ENCODE peak calls at places on chromosome 17, in seven cellular contexts. Q, W, V, X, L, G and U are unnamed samples.

GRCh38 chr17:8137645-8138342 is 13.9 kb upstream of the HES7 start:
- DNase-seq in Q (no peak), W (no peak), V (no peak), X (no peak), L (no peak), G (no peak), U (no peak)

GRCh38 chr17:55743103-55743679 is 7.7 kb upstream of the PCTP start:
- DNase-seq in Q (peak; percentile 51), W (no peak), V (peak; percentile 88), X (no peak), L (no peak), G (peak; percentile 91), U (no peak)

GRCh38 chr17:63474174-63474913 is 2.5 kb upstream of the ACE start:
- DNase-seq in Q (peak; percentile 40), W (no peak), V (no peak), X (no peak), L (no peak), G (no peak), U (no peak)

GRCh38 chr17:17906418-17907215 is 65.6 kb downstream of the TOM1L2 start:
- DNase-seq in Q (no peak), W (no peak), V (no peak), X (no peak), L (no peak), G (no peak), U (no peak)

GRCh38 chr17:83189013-83189672 is 109.7 kb downstream of the METRNL start:
- DNase-seq in Q (no peak), W (peak; percentile 1), V (no peak), X (peak; percentile 38), L (no peak), G (no peak), U (no peak)

GRCh38 chr17:32488177-32488542 is 1.4 kb downstream of the CDK5R1 start:
- DNase-seq in Q (no peak), W (no peak), V (no peak), X (peak; percentile 31), L (no peak), G (no peak), U (no peak)

GRCh38 chr17:72506773-72507172 is 386.0 kb downstream of the SOX9 start:
- DNase-seq in Q (peak; percentile 85), W (no peak), V (no peak), X (no peak), L (no peak), G (no peak), U (no peak)

GRCh38 chr17:63841350-63842172 is 924 bp downstream of the SMARCD2 start:
- DNase-seq in Q (peak; percentile 32), W (peak; percentile 25), V (no peak), X (peak; percentile 75), L (peak; percentile 77), G (peak; percentile 46), U (no peak)

GRCh38 chr17:78407387-78407990 is 29.0 kb downstream of the PGS1 start:
- DNase-seq in Q (no peak), W (no peak), V (no peak), X (no peak), L (peak; percentile 42), G (peak; percentile 31), U (no peak)

GRCh38 chr17:70271672-70272071 is 102.3 kb downstream of the KCNJ2 start:
- DNase-seq in Q (no peak), W (no peak), V (no peak), X (no peak), L (no peak), G (peak; percentile 35), U (no peak)

GRCh38 chr17:67042104-67042899 is 2.1 kb upstream of the CACNG1 start:
- DNase-seq in Q (no peak), W (no peak), V (no peak), X (no peak), L (no peak), G (no peak), U (no peak)

GRCh38 chr17:22507823-22508222 is 815.5 kb downstream of the KCNJ18 start:
- DNase-seq in Q (no peak), W (no peak), V (no peak), X (no peak), L (no peak), G (no peak), U (no peak)

GRCh38 chr17:5788266-5788900 is 204.1 kb upstream of the NLRP1 start:
- DNase-seq in Q (peak; percentile 58), W (no peak), V (no peak), X (no peak), L (no peak), G (peak; percentile 81), U (no peak)

GRCh38 chr17:2571523-2572303 is 21.7 kb upstream of the PAFAH1B1 start:
- DNase-seq in Q (no peak), W (no peak), V (no peak), X (no peak), L (no peak), G (no peak), U (no peak)

GRCh38 chr17:58329035-58329807 is 626 bp upstream of the TSPOAP1 start:
- DNase-seq in Q (no peak), W (peak; percentile 61), V (no peak), X (peak; percentile 78), L (peak; percentile 25), G (no peak), U (peak; percentile 31)

GRCh38 chr17:42313773-42314566 is 25.7 kb downstream of the STAT5A start:
- DNase-seq in Q (peak; percentile 14), W (no peak), V (no peak), X (no peak), L (no peak), G (peak; percentile 54), U (no peak)

GRCh38 chr17:17628388-17629008 is 37.0 kb upstream of the PEMT start:
- DNase-seq in Q (no peak), W (no peak), V (no peak), X (no peak), L (no peak), G (no peak), U (no peak)

GRCh38 chr17:19238167-19238505 is 970 bp downstream of the EPN2 start:
- DNase-seq in Q (no peak), W (peak; percentile 38), V (no peak), X (peak; percentile 63), L (peak; percentile 50), G (peak; percentile 32), U (no peak)

GRCh38 chr17:39653662-39654331 is 11.4 kb upstream of the TCAP start:
- DNase-seq in Q (no peak), W (peak; percentile 93), V (no peak), X (peak; percentile 80), L (peak; percentile 70), G (no peak), U (peak; percentile 93)

GRCh38 chr17:39231587-39232551 is 6.1 kb upstream of the STAC2 start:
- DNase-seq in Q (no peak), W (peak; percentile 83), V (no peak), X (peak; percentile 70), L (peak; percentile 62), G (no peak), U (peak; percentile 96)

GRCh38 chr17:54749157-54749556 is 151.5 kb upstream of the TOM1L1 start:
- DNase-seq in Q (no peak), W (peak; percentile 10), V (peak; percentile 36), X (no peak), L (no peak), G (no peak), U (no peak)

GRCh38 chr17:66889480-66890230 is 54.7 kb downstream of the CACNG5 start:
- DNase-seq in Q (no peak), W (no peak), V (no peak), X (no peak), L (no peak), G (peak; percentile 37), U (no peak)

GRCh38 chr17:33200587-33200986 is 92.5 kb downstream of the ASIC2 start:
- DNase-seq in Q (peak; percentile 41), W (peak; percentile 17), V (no peak), X (no peak), L (no peak), G (peak; percentile 9), U (no peak)

GRCh38 chr17:21061971-21062526 is 19.2 kb upstream of the USP22 start:
- DNase-seq in Q (no peak), W (no peak), V (no peak), X (no peak), L (no peak), G (no peak), U (no peak)
- TF ChIP-seq CTCF in Q (no peak), W (no peak), V (no peak), X (no peak), L (no peak), G (no peak), U (no peak)

GRCh38 chr17:79916506-79916905 is 77.3 kb upstream of the CBX4 start:
- DNase-seq in Q (no peak), W (no peak), V (no peak), X (peak; percentile 14), L (no peak), G (no peak), U (no peak)

GRCh38 chr17:79914813-79915740 is 75.8 kb upstream of the CBX4 start:
- DNase-seq in Q (no peak), W (no peak), V (no peak), X (no peak), L (no peak), G (no peak), U (no peak)

GRCh38 chr17:79916991-79917901 is 78.0 kb upstream of the CBX4 start:
- DNase-seq in Q (no peak), W (no peak), V (no peak), X (peak; percentile 40), L (no peak), G (no peak), U (no peak)

GRCh38 chr17:79913896-79914812 is 74.9 kb upstream of the CBX4 start:
- DNase-seq in Q (no peak), W (no peak), V (no peak), X (no peak), L (no peak), G (no peak), U (no peak)

GRCh38 chr17:79915850-79916430 is 76.7 kb upstream of the CBX4 start:
- DNase-seq in Q (no peak), W (peak; percentile 72), V (peak; percentile 87), X (peak; percentile 76), L (peak; percentile 34), G (peak; percentile 37), U (no peak)
- TF ChIP-seq CTCF in Q (no peak), W (no peak), V (peak; percentile 64), X (peak; percentile 43), L (peak; percentile 37), G (no peak), U (peak; percentile 47)

DNA sequence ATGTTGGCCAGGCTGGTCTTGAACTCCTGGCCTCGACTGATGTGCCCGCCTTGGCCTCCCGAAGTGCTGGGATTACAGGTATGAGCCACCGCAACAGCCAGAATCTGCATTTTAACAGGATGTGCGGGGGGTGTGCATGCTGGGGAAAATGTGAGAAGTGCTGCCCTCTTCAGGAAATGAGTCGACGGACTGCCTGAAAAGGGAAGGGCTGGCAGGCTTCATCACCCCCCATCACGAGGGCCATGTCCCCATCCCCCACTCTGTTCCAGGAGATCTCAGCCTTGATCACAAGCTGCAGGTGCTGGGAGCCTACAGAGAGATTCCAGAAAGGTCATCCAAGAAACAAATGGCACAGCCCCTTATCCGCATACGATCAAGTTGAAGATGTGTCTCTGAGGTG is 195.3 kb upstream of the RPL38 start:
- DNase-seq in Q (no peak), W (peak; percentile 46), V (no peak), X (no peak), L (no peak), G (no peak), U (no peak)
- TF ChIP-seq CTCF in Q (no peak), W (no peak), V (no peak), X (peak; percentile 8), L (peak; percentile 31), G (no peak), U (peak; percentile 62)

DNA sequence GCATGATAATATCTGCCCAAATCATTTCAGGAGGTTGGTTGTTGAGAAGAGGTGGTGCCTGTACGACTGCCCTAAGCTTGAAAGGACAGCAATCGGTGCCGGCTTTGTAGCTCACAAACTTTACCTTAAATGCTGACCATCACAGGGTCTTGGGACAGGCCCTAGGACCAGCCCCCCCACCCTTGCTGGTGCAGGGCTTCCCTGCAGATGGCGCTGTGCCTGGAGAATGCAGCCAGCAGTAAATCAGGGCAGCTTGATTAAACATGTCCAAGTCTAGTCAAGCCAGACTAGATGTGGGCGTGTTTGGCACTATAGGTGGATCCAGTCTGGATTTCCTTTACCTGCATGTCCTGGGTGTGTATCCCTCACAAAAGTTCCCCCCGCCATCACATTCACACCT is 135.5 kb upstream of the CRHR1 start:
- DNase-seq in Q (no peak), W (peak; percentile 80), V (no peak), X (no peak), L (no peak), G (no peak), U (no peak)
- TF ChIP-seq CTCF in Q (no peak), W (peak; percentile 70), V (no peak), X (no peak), L (no peak), G (peak; percentile 22), U (peak; percentile 40)